ENCODE peak calls at places on chromosomes 7 and 10, in nine cellular contexts. V is lower leg skin, T is spleen, M is BE2C, P is heart left ventricle, D is Peyer's patch, N is tibial nerve, Z is fibroblast of the aortic adventitia, Y is GM12878. E is an unnamed sample.

GRCh38 chr10:34333513-34333912 is 481.6 kb downstream of the PARD3 start:
- DNase-seq in T (no peak), N (no peak), Y (no peak), M (no peak), P (no peak), V (no peak), D (no peak), Z (peak), E (no peak)

GRCh38 chr7:2148189-2148588 is 84.6 kb downstream of the MAD1L1 start:
- DNase-seq in V (no peak), N (no peak), M (no peak), T (no peak), Z (no peak), Y (no peak), P (no peak), D (no peak), E (no peak)

GRCh38 chr10:43961523-43962345 is 313.1 kb upstream of the ZNF32 start:
- DNase-seq in M (no peak), Z (peak), Y (no peak), P (no peak), T (peak), N (no peak), D (no peak), V (peak), E (no peak)

GRCh38 chr7:103794424-103794823 is 195.0 kb downstream of the RELN start:
- DNase-seq in Z (no peak), V (no peak), Y (no peak), T (no peak), D (no peak), M (no peak), N (no peak), P (no peak), E (no peak)

GRCh38 chr7:13794581-13794980 is 194.9 kb downstream of the ETV1 start:
- DNase-seq in V (no peak), Y (no peak), P (no peak), M (no peak), N (no peak), T (no peak), D (no peak), Z (no peak), E (no peak)

GRCh38 chr10:63672491-63672890 is 151.3 kb downstream of the REEP3 start:
- DNase-seq in Z (no peak), P (no peak), M (no peak), N (no peak), D (no peak), Y (no peak), T (no peak), V (no peak), E (no peak)

GRCh38 chr7:48894574-48894973 is 29.8 kb upstream of the CDC14C start:
- DNase-seq in Z (no peak), T (no peak), P (no peak), N (no peak), Y (no peak), M (no peak), D (no peak), V (no peak), E (no peak)

GRCh38 chr7:116671681-116672595 is at the start of gene MET:
- DNase-seq in N (peak), Y (no peak), V (peak), D (peak), Z (peak), P (peak), T (peak), M (peak), E (peak)

GRCh38 chr7:4713183-4713784 is 31.2 kb downstream of the FOXK1 start:
- DNase-seq in Y (no peak), V (peak), T (no peak), M (no peak), P (no peak), Z (no peak), N (peak), D (peak), E (no peak)

GRCh38 chr7:4716946-4717694 is 35.0 kb downstream of the FOXK1 start:
- DNase-seq in Z (no peak), N (no peak), P (no peak), Y (no peak), T (no peak), D (no peak), V (no peak), M (no peak), E (peak)

GRCh38 chr7:4714161-4714700 is 32.1 kb downstream of the FOXK1 start:
- DNase-seq in Y (no peak), V (no peak), P (no peak), Z (no peak), D (no peak), N (no peak), T (no peak), M (no peak), E (no peak)

GRCh38 chr7:4714767-4715384 is 32.8 kb downstream of the FOXK1 start:
- DNase-seq in T (no peak), N (no peak), Y (no peak), M (no peak), Z (no peak), V (no peak), D (no peak), P (no peak), E (no peak)

DNA sequence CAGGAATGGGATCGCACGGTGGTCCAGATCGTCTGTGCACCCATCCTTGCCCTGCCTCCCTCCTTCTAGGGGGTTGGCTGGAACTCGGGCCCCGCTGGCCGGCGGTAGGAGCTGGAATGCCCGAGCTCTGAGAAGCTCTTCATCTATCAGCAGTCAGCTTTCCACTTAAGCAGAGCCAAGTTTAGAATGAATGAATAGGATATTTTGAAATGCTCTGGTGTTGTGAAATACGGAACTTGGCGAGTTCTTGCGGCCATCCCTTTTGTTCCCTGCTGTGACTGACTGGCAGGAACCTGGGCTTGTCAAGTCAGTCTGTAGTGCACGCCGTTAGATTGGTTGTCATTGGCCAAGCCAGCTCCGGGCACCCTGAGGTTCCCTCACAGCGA is 33.3 kb downstream of the FOXK1 start:
- DNase-seq in D (no peak), Y (no peak), T (peak), N (peak), P (peak), V (peak), Z (peak), M (no peak), E (no peak)
- H3K4me3 ChIP-seq in D (no peak), Y (no peak), T (no peak), N (no peak), P (no peak), V (no peak), Z (peak), M (no peak), E (no peak)

GRCh38 chr10:50674469-50675254 is 50.9 kb upstream of the SGMS1 start:
- DNase-seq in T (no peak), Y (no peak), Z (no peak), M (no peak), D (no peak), P (no peak), N (no peak), V (no peak), E (no peak)

DNA sequence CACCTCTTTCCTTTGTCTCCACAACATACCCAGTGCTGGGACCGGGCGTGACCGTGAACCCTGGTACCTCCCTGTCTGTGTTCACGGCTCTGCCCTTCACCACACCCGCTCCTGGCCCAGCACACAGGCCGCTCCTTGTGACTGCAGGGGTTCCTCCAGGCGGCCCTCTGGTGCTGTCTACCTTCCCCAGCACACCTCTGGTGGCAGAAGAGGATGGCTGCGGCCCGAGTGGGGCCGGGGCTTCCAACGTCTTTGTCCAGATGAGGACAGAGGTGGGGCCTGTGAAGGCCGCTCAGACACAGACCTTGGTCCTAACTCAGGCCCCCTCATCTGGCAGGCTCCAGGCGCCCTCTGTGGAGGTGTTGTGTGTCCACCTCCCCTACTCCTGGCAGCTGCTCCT is 55.4 kb upstream of the SGMS1 start:
- DNase-seq in Z (no peak), M (no peak), Y (no peak), V (no peak), P (no peak), N (no peak), D (no peak), T (no peak), E (no peak)
- TF ChIP-seq CTCF in Z (no peak), M (no peak), Y (no peak), V (no peak), P (no peak), N (no peak), D (no peak), T (no peak), E (no peak)

GRCh38 chr7:25054849-25055248 is 70.2 kb downstream of the CYCS start:
- DNase-seq in Y (no peak), T (no peak), M (no peak), D (no peak), Z (no peak), V (no peak), P (no peak), N (no peak), E (no peak)

GRCh38 chr7:25060487-25061055 is 64.5 kb downstream of the CYCS start:
- DNase-seq in Z (no peak), P (no peak), Y (no peak), N (no peak), V (no peak), M (no peak), D (no peak), T (no peak), E (no peak)

GRCh38 chr7:25056368-25056767 is 68.7 kb downstream of the CYCS start:
- DNase-seq in Y (no peak), T (no peak), D (no peak), Z (no peak), P (no peak), V (no peak), M (no peak), N (no peak), E (no peak)

GRCh38 chr7:25062380-25062779 is 62.7 kb downstream of the CYCS start:
- DNase-seq in V (no peak), M (no peak), D (no peak), Y (no peak), P (no peak), Z (no peak), T (no peak), N (no peak), E (no peak)

DNA sequence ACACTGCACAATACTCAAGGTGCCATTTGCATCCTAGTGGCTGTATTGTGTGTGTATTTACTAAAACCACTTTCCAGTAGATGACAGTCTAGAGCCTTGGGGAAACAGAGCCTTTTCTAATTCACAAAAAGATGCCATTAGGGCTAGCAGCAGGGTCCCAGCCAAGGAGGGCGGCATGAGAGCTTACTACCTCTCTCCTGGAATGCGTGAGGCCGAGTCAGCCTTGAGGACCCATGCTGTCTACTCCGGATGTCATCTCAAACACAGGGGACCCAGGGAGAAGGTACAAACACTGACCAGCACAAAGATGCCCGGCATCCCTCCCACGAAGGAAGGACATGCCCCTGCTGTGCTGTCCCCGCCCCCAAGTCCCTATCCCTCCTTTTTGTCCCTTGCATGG is 65.5 kb downstream of the CYCS start:
- DNase-seq in V (no peak), T (no peak), Y (no peak), P (no peak), D (no peak), N (no peak), M (no peak), Z (no peak), E (no peak)
- H3K4me3 ChIP-seq in V (no peak), T (no peak), Y (no peak), P (no peak), D (no peak), N (no peak), M (no peak), Z (no peak), E (no peak)

DNA sequence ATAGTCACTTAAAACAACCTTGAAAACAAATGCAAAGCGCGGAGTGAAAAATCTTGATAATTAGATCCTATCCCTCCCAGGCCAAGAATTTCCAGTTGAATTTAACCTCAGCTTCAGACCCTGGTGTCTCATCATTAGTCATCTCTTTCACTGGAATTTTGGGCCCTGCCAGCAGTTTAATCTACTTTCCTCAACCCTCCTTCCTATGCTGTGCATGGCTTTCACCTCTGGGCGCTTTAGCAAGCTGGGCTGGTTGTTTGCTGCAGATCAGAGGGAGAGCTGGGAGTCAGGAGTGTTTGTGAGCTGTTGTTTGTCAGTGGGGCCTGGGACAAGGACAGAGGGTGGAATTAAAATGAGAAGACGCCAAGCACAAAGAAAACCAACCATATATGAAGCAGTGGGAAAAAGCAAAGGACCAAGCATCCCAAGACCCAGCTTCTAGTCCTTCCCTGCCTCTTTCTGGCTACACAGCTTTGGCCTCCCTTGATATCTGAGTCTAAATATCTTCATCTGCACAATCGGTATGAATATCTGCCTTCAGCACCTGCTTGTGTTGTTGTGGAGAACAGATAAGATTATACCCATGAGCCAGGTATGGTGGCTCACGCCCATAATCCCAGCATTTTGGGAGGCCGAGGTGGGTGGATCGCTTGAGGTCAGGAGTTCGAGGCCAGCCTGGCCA is 13.5 kb downstream of the MYOF start:
- DNase-seq in T (no peak), M (no peak), P (no peak), N (no peak), Y (no peak), V (no peak), Z (peak), D (no peak), E (no peak)
- TF ChIP-seq CTCF in T (no peak), M (no peak), P (no peak), N (no peak), Y (no peak), V (no peak), Z (peak), D (no peak), E (no peak)

GRCh38 chr7:131944556-131945069 is 388.2 kb upstream of the PODXL start:
- DNase-seq in D (no peak), M (no peak), Y (no peak), T (no peak), P (no peak), V (no peak), Z (no peak), N (no peak), E (no peak)

GRCh38 chr7:131945948-131946525 is 389.6 kb upstream of the PODXL start:
- DNase-seq in N (no peak), P (no peak), T (no peak), M (peak), V (no peak), Y (no peak), D (no peak), Z (no peak), E (no peak)

GRCh38 chr7:131943616-131944015 is 387.2 kb upstream of the PODXL start:
- DNase-seq in T (no peak), Y (no peak), M (no peak), D (no peak), V (no peak), P (no peak), Z (no peak), N (no peak), E (no peak)

GRCh38 chr7:131943211-131943610 is 386.8 kb upstream of the PODXL start:
- DNase-seq in Z (no peak), D (no peak), V (no peak), Y (no peak), P (no peak), N (no peak), M (no peak), T (no peak), E (no peak)

GRCh38 chr7:131945313-131945831 is 388.9 kb upstream of the PODXL start:
- DNase-seq in Z (peak), N (no peak), M (peak), P (peak), Y (no peak), D (no peak), V (no peak), T (no peak), E (peak)
- H3K4me3 ChIP-seq in Z (peak), N (no peak), M (peak), P (no peak), Y (no peak), D (no peak), V (no peak), T (no peak), E (peak)

GRCh38 chr7:98251844-98252639 is at the start of gene TECPR1:
- DNase-seq in V (peak), Z (peak), N (peak), P (peak), M (peak), Y (peak), D (peak), T (peak), E (peak)
- TF ChIP-seq CTCF in V (no peak), Z (peak), N (no peak), P (no peak), M (no peak), Y (no peak), D (no peak), T (no peak), E (no peak)

GRCh38 chr10:16193241-16193640 is 243.6 kb upstream of the PTER start:
- DNase-seq in T (no peak), M (no peak), Y (no peak), P (no peak), V (no peak), Z (no peak), N (no peak), D (no peak), E (no peak)

GRCh38 chr10:16192337-16192736 is 244.5 kb upstream of the PTER start:
- DNase-seq in M (no peak), Z (no peak), T (no peak), P (no peak), N (no peak), Y (no peak), D (no peak), V (no peak), E (no peak)

GRCh38 chr10:16195894-16196293 is 240.9 kb upstream of the PTER start:
- DNase-seq in D (no peak), Z (no peak), T (no peak), V (no peak), Y (no peak), P (no peak), M (no peak), N (no peak), E (no peak)

DNA sequence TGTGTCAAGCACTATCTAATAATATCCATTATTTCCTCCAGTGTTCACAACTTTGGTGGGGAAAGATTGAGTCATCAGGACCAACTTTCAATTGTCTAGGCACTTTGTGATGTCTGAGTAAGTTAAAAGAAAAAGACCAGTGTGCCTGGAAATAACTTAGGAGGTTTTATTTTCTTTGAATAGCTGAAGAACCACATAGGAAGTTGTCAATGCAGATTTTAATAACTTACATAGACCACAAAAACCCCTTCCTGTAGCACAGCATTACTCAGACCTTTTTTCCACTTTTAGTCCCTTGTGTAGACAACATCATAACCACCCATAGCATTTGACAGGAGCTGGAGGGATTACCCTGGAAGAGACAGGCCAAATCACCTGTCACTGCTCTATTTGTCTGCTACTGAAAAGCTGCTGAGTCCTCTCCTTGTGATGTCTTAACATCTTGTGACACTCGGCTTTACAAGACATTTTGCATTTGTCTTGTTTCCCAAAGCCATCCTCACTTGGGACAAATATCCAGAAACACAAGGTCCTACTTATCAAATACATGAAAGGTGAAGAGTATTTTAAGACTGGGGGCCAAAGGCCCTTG is 241.5 kb upstream of the PTER start:
- DNase-seq in Z (no peak), N (no peak), D (no peak), V (no peak), Y (peak), T (no peak), M (no peak), P (no peak), E (no peak)
- H3K4me3 ChIP-seq in Z (no peak), N (no peak), D (no peak), V (no peak), Y (no peak), T (no peak), M (no peak), P (no peak), E (no peak)

GRCh38 chr10:121462955-121463354 is 135.3 kb downstream of the FGFR2 start:
- DNase-seq in M (no peak), Y (no peak), N (no peak), T (no peak), P (no peak), V (no peak), Z (no peak), D (no peak), E (no peak)
- TF ChIP-seq CTCF in M (no peak), Y (no peak), N (no peak), T (no peak), P (no peak), V (no peak), Z (no peak), D (no peak), E (no peak)

GRCh38 chr7:22208806-22209205 is 148.1 kb downstream of the RAPGEF5 start:
- DNase-seq in P (no peak), T (no peak), V (no peak), D (no peak), Y (no peak), M (no peak), Z (no peak), N (no peak), E (no peak)
- H3K4me3 ChIP-seq in P (no peak), T (no peak), V (no peak), D (no peak), Y (no peak), M (no peak), Z (no peak), N (no peak), E (no peak)